ENCODE peak calls at places on chromosomes 3 and 15, in five cellular contexts. H is GM04503; A is CD8-positive, alpha-beta memory T cell; W is activated T-cell treated with anti-CD3 and anti-CD28 coated beads for 48 hours; D is M059J. C is an unnamed sample.

GRCh38 chr15:91271565-91272153 is 171.6 kb downstream of the SV2B start:
- DNase-seq in H (no peak), A (peak), W (peak), D (peak), C (peak)

GRCh38 chr15:46080018-46080417 is 445.2 kb downstream of the SQOR start:
- DNase-seq in H (peak), A (no peak), W (no peak), D (peak), C (no peak)

GRCh38 chr15:50315814-50316630 is 39.0 kb downstream of the GABPB1 start:
- DNase-seq in H (no peak), A (no peak), W (no peak), D (peak), C (no peak)

GRCh38 chr15:57158589-57158988 is 217.7 kb upstream of the CGNL1 start:
- DNase-seq in H (no peak), A (no peak), W (no peak), D (peak), C (no peak)

GRCh38 chr3:158912621-158913020 is 110.8 kb downstream of the MFSD1 start:
- DNase-seq in H (peak), A (no peak), W (no peak), D (peak), C (no peak)

GRCh38 chr3:64207289-64208086 is 17.8 kb downstream of the PRICKLE2 start:
- DNase-seq in H (no peak), A (no peak), W (no peak), D (no peak), C (no peak)

GRCh38 chr15:42273900-42274692 is 863 bp upstream of the TMEM87A start:
- DNase-seq in H (peak), A (peak), W (peak), D (peak), C (no peak)

GRCh38 chr3:26369133-26369532 is 253.4 kb upstream of the LRRC3B start:
- DNase-seq in H (no peak), A (no peak), W (no peak), D (no peak), C (no peak)

GRCh38 chr15:77179541-77179998 is 108.7 kb upstream of the TSPAN3 start:
- DNase-seq in H (no peak), A (no peak), W (peak), D (peak), C (no peak)